ENCODE peak calls at places on chromosomes 5 and 9, in four cellular contexts. I is pancreas, U is endothelial cell of umbilical vein, E is BJ. O is an unnamed sample.

GRCh38 chr5:145375521-145375920 is 459.6 kb downstream of the PRELID2 start:
- DNase-seq in I (no peak), U (no peak), E (no peak), O (no peak)

GRCh38 chr5:132327278-132327959 is 33.2 kb downstream of the SLC22A4 start:
- DNase-seq in I (no peak), U (no peak), E (peak), O (no peak)

GRCh38 chr5:58311526-58311925 is 148.4 kb downstream of the PLK2 start:
- DNase-seq in I (no peak), U (no peak), E (no peak), O (no peak)

GRCh38 chr5:77630246-77631165 is 8.0 kb downstream of the OTP start:
- DNase-seq in I (peak), U (no peak), E (no peak), O (no peak)

GRCh38 chr9:109918359-109919163 is 138.6 kb downstream of the PALM2AKAP2 start:
- DNase-seq in I (no peak), U (peak), E (no peak), O (no peak)

GRCh38 chr5:172450861-172451695 is 3.2 kb downstream of the SH3PXD2B start:
- DNase-seq in I (no peak), U (peak), E (no peak), O (no peak)

GRCh38 chr5:80761176-80761575 is 106.4 kb upstream of the DHFR start:
- DNase-seq in I (no peak), U (no peak), E (no peak), O (no peak)

GRCh38 chr5:151002250-151002649 is 18.1 kb upstream of the GPX3 start:
- DNase-seq in I (no peak), U (peak), E (no peak), O (no peak)

GRCh38 chr5:139023276-139023675 is 148.1 kb upstream of the LRRTM2 start:
- DNase-seq in I (no peak), U (peak), E (no peak), O (no peak)

GRCh38 chr5:168342151-168342825 is 50.8 kb downstream of the WWC1 start:
- DNase-seq in I (no peak), U (no peak), E (no peak), O (no peak)

GRCh38 chr5:55850839-55851674 is at the start of gene IL31RA:
- DNase-seq in I (no peak), U (peak), E (peak), O (peak)

GRCh38 chr5:134561871-134562296 is 36.4 kb downstream of the JADE2 start:
- DNase-seq in I (no peak), U (peak), E (no peak), O (no peak)

GRCh38 chr9:127176631-127177030 is 54.2 kb upstream of the ANGPTL2 start:
- DNase-seq in I (no peak), U (no peak), E (no peak), O (no peak)

GRCh38 chr9:750264-750967 is 91.1 kb upstream of the DMRT1 start:
- DNase-seq in I (no peak), U (no peak), E (no peak), O (no peak)

GRCh38 chr5:86766103-86766502 is 148.4 kb downstream of the COX7C start:
- DNase-seq in I (no peak), U (no peak), E (no peak), O (no peak)

GRCh38 chr9:131773911-131774379 is 34.1 kb upstream of the RAPGEF1 start:
- DNase-seq in I (peak), U (peak), E (no peak), O (no peak)

GRCh38 chr5:78984020-78984610 is 995 bp downstream of the ARSB start:
- DNase-seq in I (no peak), U (peak), E (no peak), O (no peak)

GRCh38 chr9:118693645-118694044 is 675.6 kb downstream of the BRINP1 start:
- DNase-seq in I (no peak), U (no peak), E (no peak), O (no peak)

GRCh38 chr5:30918171-30918570 is 275.3 kb upstream of the CDH6 start:
- DNase-seq in I (no peak), U (no peak), E (no peak), O (no peak)

GRCh38 chr9:83956288-83957028 is 23.6 kb downstream of the HNRNPK start:
- DNase-seq in I (peak), U (no peak), E (no peak), O (no peak)

DNA sequence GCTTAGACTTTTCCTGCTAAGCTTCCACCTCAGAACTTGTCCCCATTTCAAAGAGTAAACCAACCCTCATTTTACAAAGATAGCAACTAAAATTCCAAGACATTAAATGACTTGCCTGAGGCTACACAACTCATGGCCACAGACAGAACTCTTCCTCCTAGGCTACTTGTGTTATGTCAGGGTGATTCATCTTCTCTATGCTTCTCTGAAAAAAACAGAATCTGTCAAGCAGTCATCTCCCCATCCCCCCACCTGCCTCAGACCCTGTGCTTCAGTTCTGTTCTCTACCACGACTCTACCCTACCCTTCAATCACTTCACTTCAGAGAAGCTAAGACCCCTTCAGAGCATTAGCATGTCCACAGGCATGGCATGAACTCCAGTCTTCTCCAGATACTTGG is 277.8 kb upstream of the PTGER4 start:
- DNase-seq in I (no peak), U (no peak), E (peak), O (no peak)
- H3K4me3 ChIP-seq in I (no peak), U (no peak), E (no peak), O (no peak)

DNA sequence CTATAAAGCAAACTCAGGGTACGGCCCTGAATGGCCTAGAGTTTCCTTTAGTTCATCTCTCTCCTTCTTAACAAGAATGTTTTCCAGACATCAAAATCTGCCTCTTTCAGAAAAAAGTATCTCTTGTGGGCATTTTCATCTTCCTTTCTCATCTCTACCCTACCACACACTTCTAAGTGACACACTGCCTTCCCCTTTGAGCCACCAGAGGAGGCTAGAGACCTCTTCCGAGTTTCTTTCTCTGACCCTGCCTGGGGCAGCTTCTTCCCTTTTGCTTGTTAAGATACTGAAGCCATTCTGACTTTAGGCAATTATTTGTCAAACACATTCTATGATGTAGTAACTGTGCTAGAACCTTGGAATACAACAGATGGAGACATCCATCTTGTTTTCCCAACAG is 8.7 kb upstream of the SV2C start:
- DNase-seq in I (no peak), U (peak), E (no peak), O (no peak)
- TF ChIP-seq CTCF in I (no peak), U (peak), E (no peak), O (no peak)

DNA sequence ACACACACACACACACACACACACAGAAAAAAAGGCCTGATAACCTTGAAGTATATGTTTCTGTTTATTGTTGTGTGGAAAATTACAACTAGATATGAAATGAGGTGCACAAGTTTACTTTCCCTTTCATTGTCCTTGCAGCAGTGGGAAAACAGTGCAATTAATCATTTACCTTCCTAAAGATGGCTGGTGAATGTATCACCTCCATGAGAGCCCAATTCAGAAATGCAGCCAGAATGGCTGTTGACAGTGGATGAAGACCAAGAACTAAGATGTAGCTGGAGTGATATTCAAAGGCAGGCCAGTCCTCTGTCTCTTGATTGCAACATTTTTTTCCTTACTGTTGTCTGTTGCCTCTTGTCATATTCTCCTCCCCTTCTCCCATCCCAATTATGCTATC is 49.6 kb upstream of the EIF4EBP3 start:
- DNase-seq in I (peak), U (no peak), E (no peak), O (no peak)
- H3K4me3 ChIP-seq in I (no peak), U (no peak), E (no peak), O (no peak)

DNA sequence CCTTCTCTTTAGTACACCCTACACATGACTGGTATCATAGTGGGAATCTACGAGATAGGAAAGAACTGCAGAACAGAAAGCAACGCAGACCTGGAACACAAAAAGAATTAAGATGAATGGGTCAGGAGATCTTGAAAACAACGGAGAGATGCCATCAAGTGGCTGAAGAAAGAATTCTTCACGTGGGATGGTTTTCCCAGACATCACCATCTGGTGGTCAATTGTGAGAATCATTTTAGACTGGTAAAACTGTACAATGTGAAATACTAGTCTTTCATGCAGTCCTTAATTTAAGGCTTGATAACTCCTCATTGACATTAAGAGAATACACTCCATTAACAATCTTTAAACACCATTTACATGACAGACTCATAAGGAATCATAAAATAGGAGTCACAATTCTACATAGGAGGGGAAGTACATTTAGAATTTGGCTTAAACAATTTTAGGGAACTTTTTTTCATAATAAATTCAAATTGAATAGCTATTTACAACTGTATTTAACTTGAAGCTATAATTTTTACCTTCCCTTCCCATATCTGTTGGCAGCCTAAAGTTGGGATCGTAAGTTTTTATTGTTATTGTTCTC is 128.4 kb upstream of the TRPM3 start:
- DNase-seq in I (no peak), U (peak), E (peak), O (peak)
- TF ChIP-seq CTCF in I (peak), U (peak), E (peak), O (peak)

GRCh38 chr5:169944922-169945675 is 35.2 kb downstream of the INSYN2B start:
- DNase-seq in I (no peak), U (peak), E (no peak), O (no peak)
- H3K4me3 ChIP-seq in I (no peak), U (no peak), E (no peak), O (no peak)

DNA sequence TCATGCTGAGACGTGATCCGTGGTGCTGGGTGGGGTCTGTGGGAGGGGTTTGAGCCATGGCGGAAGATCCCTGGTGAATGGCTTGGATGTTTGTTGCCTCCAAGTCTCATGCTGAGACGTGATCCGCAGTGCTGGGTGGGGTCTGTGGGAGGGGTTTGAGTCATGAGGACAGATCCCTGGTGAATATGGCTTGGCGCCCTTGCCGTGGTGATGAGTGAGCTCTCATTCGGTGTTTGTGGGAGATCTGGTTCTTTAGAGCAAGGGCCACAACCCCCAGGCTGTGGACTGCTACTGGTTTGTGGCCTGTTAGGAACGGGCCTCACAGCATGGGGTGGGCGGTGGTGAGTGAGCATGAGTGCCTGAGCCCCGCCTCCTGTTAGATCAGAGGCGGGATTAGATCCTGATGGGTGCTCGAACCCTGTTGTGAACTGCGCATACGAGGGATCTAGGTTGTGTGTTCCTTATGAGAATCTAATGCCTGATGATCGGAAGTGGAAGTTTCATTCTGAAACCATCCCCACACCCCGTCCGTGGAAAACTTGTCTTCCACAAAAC is 31.2 kb downstream of the NKD2 start:
- DNase-seq in I (no peak), U (no peak), E (no peak), O (no peak)
- TF ChIP-seq CTCF in I (no peak), U (no peak), E (no peak), O (no peak)

DNA sequence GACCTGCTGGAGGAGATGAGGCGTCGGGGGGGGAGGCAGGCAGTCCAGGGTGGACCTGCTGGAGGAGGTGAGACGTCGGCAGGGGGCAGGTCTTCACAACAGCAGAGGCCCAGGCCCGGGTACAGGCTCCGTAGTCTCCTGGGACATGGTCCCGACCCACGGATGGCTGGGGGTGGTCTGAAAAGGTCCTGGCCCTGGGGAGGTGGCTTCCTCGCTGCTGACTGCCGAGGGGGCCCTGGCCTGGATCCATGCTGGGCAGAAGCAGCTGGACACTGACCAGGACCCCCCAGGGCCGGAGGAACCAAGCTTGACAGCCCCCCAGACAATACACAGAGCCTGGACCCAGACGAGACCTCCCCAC is 8.5 kb downstream of the EGFL7 start:
- DNase-seq in I (no peak), U (peak), E (no peak), O (no peak)
- H3K4me3 ChIP-seq in I (no peak), U (peak), E (no peak), O (no peak)

O was measured in AG04449.